ENCODE peak calls at places on chromosomes 6 and 20, in ten cellular contexts. Z, S, A, B, X, I, O, K, Q and H are unnamed samples.

GRCh38 chr6:111602481-111603404 is 2.9 kb downstream of the TRAF3IP2 start:
- DNase-seq in S (peak), K (no peak), Q (peak), O (no peak), I (no peak), B (peak), Z (peak), X (peak), A (peak), H (peak)

GRCh38 chr6:15266423-15266996 is 20.6 kb downstream of the JARID2 start:
- DNase-seq in B (peak), A (no peak), Q (no peak), I (no peak), S (no peak), K (no peak), X (no peak), O (no peak), Z (no peak), H (no peak)

GRCh38 chr6:5707646-5708045 is 299.1 kb downstream of the NRN1 start:
- DNase-seq in B (no peak), A (no peak), X (no peak), S (no peak), K (no peak), Q (no peak), O (no peak), I (no peak), Z (no peak), H (peak)

GRCh38 chr6:160421854-160422253 is 73.7 kb downstream of the SLC22A3 start:
- DNase-seq in B (no peak), O (no peak), A (peak), Q (no peak), K (no peak), Z (no peak), S (peak), I (no peak), X (peak), H (no peak)

GRCh38 chr6:44001318-44001868 is 125.9 kb downstream of the MRPL14 start:
- DNase-seq in B (peak), A (peak), O (peak), Q (peak), Z (no peak), K (no peak), X (no peak), S (no peak), I (peak), H (no peak)

GRCh38 chr6:138593100-138593877 is 94.0 kb upstream of the NHSL1 start:
- DNase-seq in X (no peak), O (no peak), Q (peak), B (peak), I (no peak), K (peak), Z (peak), A (peak), S (peak), H (peak)

GRCh38 chr6:162416845-162417537 is 310.6 kb downstream of the PRKN start:
- DNase-seq in Z (no peak), X (no peak), O (no peak), I (no peak), Q (no peak), K (no peak), B (peak), A (no peak), S (no peak), H (no peak)

GRCh38 chr6:146028250-146028789 is 542 bp upstream of the GRM1 start:
- DNase-seq in A (peak), Q (peak), B (peak), I (no peak), O (peak), Z (peak), X (peak), K (peak), S (peak), H (no peak)

GRCh38 chr6:53628354-53629119 is 37.0 kb downstream of the KLHL31 start:
- DNase-seq in X (no peak), B (no peak), I (no peak), K (no peak), S (peak), Q (peak), A (peak), O (no peak), Z (no peak), H (no peak)

GRCh38 chr20:3616250-3616649 is 46.9 kb downstream of the GFRA4 start:
- DNase-seq in Q (no peak), S (peak), O (no peak), Z (no peak), X (peak), A (peak), B (peak), I (no peak), K (no peak), H (no peak)

GRCh38 chr6:169684056-169684455 is 17.8 kb downstream of the WDR27 start:
- DNase-seq in K (no peak), Q (no peak), B (no peak), X (no peak), Z (no peak), I (no peak), A (no peak), S (no peak), O (no peak), H (no peak)

GRCh38 chr6:221531-222349 is 70.5 kb upstream of the DUSP22 start:
- DNase-seq in S (peak), Q (peak), K (no peak), I (no peak), Z (no peak), A (peak), O (no peak), X (no peak), B (no peak), H (no peak)

GRCh38 chr20:38050691-38051090 is 17.1 kb downstream of the RPRD1B start:
- DNase-seq in S (peak), Z (no peak), Q (peak), X (no peak), I (no peak), A (peak), K (no peak), B (no peak), O (no peak), H (no peak)

GRCh38 chr6:91523511-91523910 is 936.6 kb upstream of the MAP3K7 start:
- DNase-seq in S (no peak), B (no peak), Q (no peak), O (no peak), A (no peak), I (no peak), Z (no peak), X (no peak), K (no peak), H (no peak)

GRCh38 chr6:27237089-27237723 is 10.3 kb upstream of the PRSS16 start:
- DNase-seq in A (peak), S (peak), K (peak), B (no peak), Z (peak), O (no peak), Q (peak), I (no peak), X (no peak), H (no peak)

GRCh38 chr6:72564231-72564630 is 57.6 kb upstream of the KCNQ5 start:
- DNase-seq in B (no peak), X (no peak), Z (no peak), S (no peak), Q (no peak), K (no peak), O (no peak), A (no peak), I (no peak), H (no peak)

GRCh38 chr20:63534831-63535651 is 2.1 kb downstream of the PTK6 start:
- DNase-seq in K (peak), Z (no peak), Q (no peak), B (peak), O (no peak), I (no peak), S (peak), X (no peak), A (no peak), H (no peak)

GRCh38 chr6:142846883-142847287 is 98.1 kb downstream of the HIVEP2 start:
- DNase-seq in Q (peak), X (no peak), A (peak), B (peak), S (peak), O (no peak), K (no peak), I (no peak), Z (peak), H (no peak)

GRCh38 chr6:130778946-130779657 is 48.1 kb upstream of the SMLR1 start:
- DNase-seq in A (peak), S (peak), B (no peak), O (no peak), X (no peak), K (no peak), Q (peak), Z (peak), I (no peak), H (no peak)

GRCh38 chr20:33554914-33555420 is 65.1 kb downstream of the CBFA2T2 start:
- DNase-seq in Q (peak), X (no peak), K (peak), A (peak), O (peak), B (peak), I (peak), S (peak), Z (peak), H (peak)

GRCh38 chr6:88919032-88919431 is 44.4 kb downstream of the RNGTT start:
- DNase-seq in I (no peak), O (no peak), B (no peak), Z (no peak), Q (peak), K (no peak), A (no peak), X (no peak), S (peak), H (no peak)

GRCh38 chr20:38139919-38140753 is 24.9 kb downstream of the TGM2 start:
- DNase-seq in O (no peak), B (no peak), X (no peak), Q (no peak), A (peak), K (no peak), I (no peak), Z (no peak), S (no peak), H (no peak)

GRCh38 chr6:5764401-5764955 is 242.2 kb downstream of the NRN1 start:
- DNase-seq in S (peak), A (peak), B (no peak), X (no peak), K (no peak), Q (peak), Z (no peak), O (no peak), I (no peak), H (no peak)